ENCODE peak calls at places on chromosome 14, in seven cellular contexts. Q, N, Y, E, O, Z and S are unnamed samples.
A peak's percentile ranks its signal among the peaks of the same experiment; 100 is the strongest.

GRCh38 chr14:105489607-105490317 is 1.3 kb upstream of the TEDC1 start:
- DNase-seq in Q (peak; percentile 78), Y (peak; percentile 82), Z (peak; percentile 70), O (peak; percentile 93), E (peak; percentile 96), N (peak; percentile 86), S (no peak)

GRCh38 chr14:59213368-59214315 is 25.2 kb downstream of the DAAM1 start:
- DNase-seq in Q (no peak), O (peak; percentile 23), N (no peak), Z (no peak), Y (peak; percentile 81), E (no peak), S (no peak)

GRCh38 chr14:63710497-63710896 is 17.4 kb downstream of the SGPP1 start:
- DNase-seq in N (no peak), Z (no peak), Y (no peak), O (no peak), E (no peak), Q (no peak), S (no peak)

GRCh38 chr14:93857500-93857899 is 69.2 kb upstream of the PRIMA1 start:
- DNase-seq in E (no peak), Y (peak; percentile 9), O (peak; percentile 52), Z (no peak), N (peak; percentile 63), Q (no peak), S (no peak)

GRCh38 chr14:69715725-69716482 is 51.0 kb upstream of the SRSF5 start:
- DNase-seq in Y (no peak), Z (no peak), E (peak; percentile 68), N (no peak), Q (no peak), O (no peak), S (peak; percentile 48)

GRCh38 chr14:50082784-50083466 is 33.4 kb downstream of the VCPKMT start:
- DNase-seq in N (no peak), Y (no peak), Z (no peak), E (peak; percentile 92), O (no peak), Q (no peak), S (no peak)

GRCh38 chr14:99590746-99591555 is 13.1 kb downstream of the CCDC85C start:
- DNase-seq in E (no peak), Z (no peak), Y (no peak), N (no peak), Q (no peak), O (no peak), S (no peak)

GRCh38 chr14:96421236-96421635 is 29.3 kb downstream of the AK7 start:
- DNase-seq in O (no peak), N (no peak), E (no peak), Y (no peak), Q (no peak), Z (no peak), S (no peak)

GRCh38 chr14:22653012-22653621 is 9.0 kb upstream of the OR6J1 start:
- DNase-seq in E (peak; percentile 85), Y (peak; percentile 86), Z (no peak), O (peak; percentile 93), N (peak; percentile 86), Q (no peak), S (no peak)

GRCh38 chr14:23299558-23299957 is 3.1 kb downstream of the PPP1R3E start:
- DNase-seq in E (peak; percentile 62), O (no peak), N (no peak), Z (no peak), Q (no peak), Y (peak; percentile 87), S (no peak)

GRCh38 chr14:102248121-102248520 is 56.8 kb downstream of the MOK start:
- DNase-seq in Y (no peak), Z (no peak), N (no peak), Q (no peak), O (peak; percentile 62), E (no peak), S (no peak)

GRCh38 chr14:66507181-66507721 is 696 bp upstream of the GPHN start:
- DNase-seq in O (peak; percentile 65), N (no peak), Y (no peak), Q (no peak), E (no peak), Z (no peak), S (no peak)

GRCh38 chr14:64208261-64208660 is 85.9 kb downstream of the ESR2 start:
- DNase-seq in O (no peak), E (no peak), Z (no peak), Q (no peak), Y (no peak), N (no peak), S (no peak)

GRCh38 chr14:50882932-50883826 is 11.3 kb downstream of the ABHD12B start:
- DNase-seq in O (no peak), Y (no peak), N (no peak), E (no peak), Q (no peak), Z (no peak), S (no peak)

GRCh38 chr14:73293782-73294781 is 56.8 kb downstream of the PAPLN start:
- DNase-seq in Q (no peak), O (no peak), E (no peak), Z (no peak), Y (no peak), N (no peak), S (no peak)

GRCh38 chr14:73289308-73289707 is 52.0 kb downstream of the PAPLN start:
- DNase-seq in O (no peak), N (no peak), Y (no peak), Z (no peak), Q (no peak), E (no peak), S (no peak)

GRCh38 chr14:73290279-73290678 is 53.0 kb downstream of the PAPLN start:
- DNase-seq in Q (no peak), N (no peak), Z (no peak), O (no peak), E (no peak), Y (no peak), S (no peak)

GRCh38 chr14:73289729-73290128 is 52.4 kb downstream of the PAPLN start:
- DNase-seq in O (peak; percentile 41), E (no peak), N (no peak), Q (no peak), Y (no peak), Z (no peak), S (no peak)

GRCh38 chr14:73295198-73295796 is 58.0 kb downstream of the PAPLN start:
- DNase-seq in N (no peak), O (peak; percentile 83), E (no peak), Q (no peak), Y (peak; percentile 27), Z (no peak), S (no peak)
- H3K27ac ChIP-seq in N (no peak overlapping the region), O (no peak overlapping the region), E (no peak overlapping the region), Q (no peak overlapping the region), Y (no peak overlapping the region), Z (no peak overlapping the region), S (no peak overlapping the region)

GRCh38 chr14:24674204-24674970 is 40.4 kb upstream of the GZMB start:
- DNase-seq in Y (no peak), Q (no peak), N (no peak), O (no peak), Z (no peak), E (peak; percentile 77), S (no peak)

GRCh38 chr14:24673059-24673458 is 39.1 kb upstream of the GZMB start:
- DNase-seq in O (no peak), Q (no peak), N (no peak), E (peak; percentile 57), Y (no peak), Z (no peak), S (no peak)

GRCh38 chr14:24677956-24678355 is 44.0 kb upstream of the GZMB start:
- DNase-seq in Z (no peak), Y (no peak), Q (no peak), E (no peak), N (no peak), O (no peak), S (no peak)

GRCh38 chr14:24670594-24670993 is 36.6 kb upstream of the GZMB start:
- DNase-seq in E (no peak), Z (no peak), O (no peak), Q (no peak), N (no peak), Y (no peak), S (no peak)

GRCh38 chr14:24673534-24674203 is 39.7 kb upstream of the GZMB start:
- DNase-seq in N (no peak), Q (no peak), E (peak; percentile 71), O (no peak), Z (no peak), Y (no peak), S (no peak)
- H3K27ac ChIP-seq in N (no peak overlapping the region), Q (no peak overlapping the region), E (peak overlapping the region; percentile 51), O (no peak overlapping the region), Z (no peak overlapping the region), Y (no peak overlapping the region), S (no peak overlapping the region)

GRCh38 chr14:36820111-36820709 is 158.6 kb downstream of the PAX9 start:
- DNase-seq in Y (no peak), Q (no peak), Z (no peak), O (no peak), N (no peak), E (no peak), S (no peak)

GRCh38 chr14:36820901-36821300 is 159.2 kb downstream of the PAX9 start:
- DNase-seq in Y (no peak), O (no peak), Z (no peak), N (no peak), E (no peak), Q (no peak), S (no peak)

GRCh38 chr14:36817071-36817930 is 155.6 kb downstream of the PAX9 start:
- DNase-seq in Q (no peak), O (no peak), Y (no peak), E (no peak), N (no peak), Z (no peak), S (no peak)

GRCh38 chr14:36818212-36818611 is 156.6 kb downstream of the PAX9 start:
- DNase-seq in N (no peak), E (no peak), O (no peak), Q (no peak), Y (no peak), Z (no peak), S (no peak)

DNA sequence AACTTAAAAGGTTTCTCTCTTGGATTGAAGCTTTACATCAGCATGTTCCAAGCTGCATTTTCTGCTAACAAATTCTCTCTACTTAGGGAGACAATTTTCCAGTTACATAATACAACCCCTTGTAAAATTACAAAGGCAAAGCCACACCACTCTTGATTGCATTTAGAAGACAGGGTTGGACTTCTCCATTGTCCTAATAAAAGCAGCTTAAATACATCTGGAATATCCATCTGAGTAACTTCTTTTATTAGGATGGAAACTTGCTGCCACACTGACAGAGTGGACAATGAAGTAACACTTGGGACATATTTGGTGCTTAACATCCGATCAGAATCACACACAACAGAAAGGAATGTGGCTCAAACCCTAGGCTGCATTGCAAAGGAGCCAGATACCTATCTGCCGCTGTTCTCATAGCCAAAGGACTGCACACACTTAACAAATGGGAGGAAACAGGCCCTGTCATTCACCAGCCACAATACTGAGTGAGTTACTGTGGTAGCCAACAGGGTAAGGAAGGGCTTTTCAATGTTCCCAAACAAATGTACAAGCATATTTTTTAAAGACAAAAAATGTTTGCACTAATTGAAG is 157.2 kb downstream of the PAX9 start:
- DNase-seq in Y (no peak), N (no peak), Q (no peak), Z (no peak), E (no peak), O (no peak), S (no peak)
- H3K27ac ChIP-seq in Y (no peak overlapping the region), N (no peak overlapping the region), Q (no peak overlapping the region), Z (no peak overlapping the region), E (no peak overlapping the region), O (no peak overlapping the region), S (no peak overlapping the region)

DNA sequence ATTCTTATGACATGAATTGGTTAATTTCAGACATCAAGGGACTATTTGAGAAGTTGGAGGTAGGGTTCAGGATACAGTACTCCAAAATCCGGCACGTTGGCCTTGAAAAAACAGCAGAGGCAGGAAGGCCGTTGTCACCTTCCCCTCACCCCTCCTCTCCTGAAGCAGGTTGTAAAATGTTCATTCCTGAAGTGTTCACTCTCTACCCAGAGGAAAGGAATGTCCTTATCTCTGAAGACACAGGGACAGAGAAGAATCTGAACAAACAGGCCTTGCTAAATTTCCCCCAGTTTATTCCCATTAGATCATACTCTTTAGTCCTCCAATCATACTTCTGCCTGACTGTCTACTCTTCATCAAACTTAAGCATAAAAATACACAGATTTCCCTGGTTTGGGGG is 313.6 kb downstream of the ZFP36L1 start:
- DNase-seq in Z (no peak), O (no peak), Q (no peak), Y (no peak), E (no peak), N (no peak), S (no peak)
- H3K27ac ChIP-seq in Z (no peak overlapping the region), O (no peak overlapping the region), Q (no peak overlapping the region), Y (no peak overlapping the region), E (no peak overlapping the region), N (no peak overlapping the region), S (no peak overlapping the region)